ENCODE peak calls at places on chromosomes 6 and 20, in eight cellular contexts. One of them, this sample, is unnamed.

GRCh38 chr20:8602389-8603116 is 466.3 kb upstream of the PLCB4 start:
- DNase-seq in CD8-positive, alpha-beta T cell: no peak
- DNase-seq in stromal cell of bone marrow: no peak
- DNase-seq in right cardiac atrium: no peak
- DNase-seq in amniotic stem cell: no peak
- DNase-seq in activated naive CD4-positive, alpha-beta T cell treated with Interleukin-2 at 50 U/mL for 16 hours: no peak
- DNase-seq in fibroblast of pulmonary artery: peak
- DNase-seq in GM18507: no peak
- DNase-seq in this sample: no peak

GRCh38 chr6:110345025-110345424 is 13.1 kb downstream of the METTL24 start:
- DNase-seq in right cardiac atrium: no peak
- DNase-seq in activated naive CD4-positive, alpha-beta T cell treated with Interleukin-2 at 50 U/mL for 16 hours: no peak
- DNase-seq in amniotic stem cell: no peak
- DNase-seq in CD8-positive, alpha-beta T cell: no peak
- DNase-seq in GM18507: no peak
- DNase-seq in fibroblast of pulmonary artery: no peak
- DNase-seq in stromal cell of bone marrow: no peak
- DNase-seq in this sample: no peak

GRCh38 chr6:2809015-2809414 is 32.6 kb downstream of the SERPINB1 start:
- DNase-seq in fibroblast of pulmonary artery: no peak
- DNase-seq in right cardiac atrium: no peak
- DNase-seq in CD8-positive, alpha-beta T cell: no peak
- DNase-seq in activated naive CD4-positive, alpha-beta T cell treated with Interleukin-2 at 50 U/mL for 16 hours: no peak
- DNase-seq in amniotic stem cell: no peak
- DNase-seq in stromal cell of bone marrow: no peak
- DNase-seq in GM18507: no peak
- DNase-seq in this sample: no peak

GRCh38 chr6:166691199-166691598 is 64.1 kb upstream of the RPS6KA2 start:
- DNase-seq in activated naive CD4-positive, alpha-beta T cell treated with Interleukin-2 at 50 U/mL for 16 hours: no peak
- DNase-seq in amniotic stem cell: peak
- DNase-seq in right cardiac atrium: peak
- DNase-seq in stromal cell of bone marrow: no peak
- DNase-seq in fibroblast of pulmonary artery: peak
- DNase-seq in CD8-positive, alpha-beta T cell: no peak
- DNase-seq in GM18507: no peak
- DNase-seq in this sample: peak

GRCh38 chr6:156808287-156808686 is 31.1 kb downstream of the ARID1B start:
- DNase-seq in fibroblast of pulmonary artery: peak
- DNase-seq in activated naive CD4-positive, alpha-beta T cell treated with Interleukin-2 at 50 U/mL for 16 hours: no peak
- DNase-seq in CD8-positive, alpha-beta T cell: no peak
- DNase-seq in right cardiac atrium: no peak
- DNase-seq in stromal cell of bone marrow: no peak
- DNase-seq in GM18507: no peak
- DNase-seq in amniotic stem cell: no peak
- DNase-seq in this sample: no peak

GRCh38 chr6:29947292-29947980 is 5.1 kb downstream of the HLA-A start:
- DNase-seq in fibroblast of pulmonary artery: no peak
- DNase-seq in activated naive CD4-positive, alpha-beta T cell treated with Interleukin-2 at 50 U/mL for 16 hours: no peak
- DNase-seq in GM18507: no peak
- DNase-seq in amniotic stem cell: no peak
- DNase-seq in stromal cell of bone marrow: no peak
- DNase-seq in CD8-positive, alpha-beta T cell: no peak
- DNase-seq in right cardiac atrium: no peak
- DNase-seq in this sample: no peak

GRCh38 chr20:59412896-59413295 is 112.5 kb downstream of the EDN3 start:
- DNase-seq in GM18507: no peak
- DNase-seq in fibroblast of pulmonary artery: no peak
- DNase-seq in CD8-positive, alpha-beta T cell: no peak
- DNase-seq in activated naive CD4-positive, alpha-beta T cell treated with Interleukin-2 at 50 U/mL for 16 hours: no peak
- DNase-seq in stromal cell of bone marrow: no peak
- DNase-seq in right cardiac atrium: no peak
- DNase-seq in amniotic stem cell: no peak
- DNase-seq in this sample: no peak

GRCh38 chr6:4759997-4760396 is 16.2 kb upstream of the CDYL start:
- DNase-seq in stromal cell of bone marrow: no peak
- DNase-seq in CD8-positive, alpha-beta T cell: no peak
- DNase-seq in amniotic stem cell: no peak
- DNase-seq in activated naive CD4-positive, alpha-beta T cell treated with Interleukin-2 at 50 U/mL for 16 hours: no peak
- DNase-seq in GM18507: no peak
- DNase-seq in fibroblast of pulmonary artery: no peak
- DNase-seq in right cardiac atrium: no peak
- DNase-seq in this sample: no peak

GRCh38 chr6:142843344-142843743 is 101.6 kb downstream of the HIVEP2 start:
- DNase-seq in GM18507: no peak
- DNase-seq in CD8-positive, alpha-beta T cell: no peak
- DNase-seq in activated naive CD4-positive, alpha-beta T cell treated with Interleukin-2 at 50 U/mL for 16 hours: no peak
- DNase-seq in stromal cell of bone marrow: no peak
- DNase-seq in fibroblast of pulmonary artery: no peak
- DNase-seq in right cardiac atrium: no peak
- DNase-seq in amniotic stem cell: no peak
- DNase-seq in this sample: no peak

GRCh38 chr20:38225240-38225899 is 35.2 kb downstream of the KIAA1755 start:
- DNase-seq in amniotic stem cell: no peak
- DNase-seq in fibroblast of pulmonary artery: no peak
- DNase-seq in GM18507: no peak
- DNase-seq in CD8-positive, alpha-beta T cell: no peak
- DNase-seq in stromal cell of bone marrow: no peak
- DNase-seq in activated naive CD4-positive, alpha-beta T cell treated with Interleukin-2 at 50 U/mL for 16 hours: no peak
- DNase-seq in right cardiac atrium: no peak
- DNase-seq in this sample: no peak

GRCh38 chr6:1679691-1680068 is 70.0 kb downstream of the FOXC1 start:
- DNase-seq in CD8-positive, alpha-beta T cell: no peak
- DNase-seq in amniotic stem cell: no peak
- DNase-seq in fibroblast of pulmonary artery: peak
- DNase-seq in stromal cell of bone marrow: no peak
- DNase-seq in GM18507: no peak
- DNase-seq in right cardiac atrium: no peak
- DNase-seq in activated naive CD4-positive, alpha-beta T cell treated with Interleukin-2 at 50 U/mL for 16 hours: no peak
- DNase-seq in this sample: peak

GRCh38 chr20:22716824-22717351 is 132.5 kb upstream of the FOXA2 start:
- DNase-seq in amniotic stem cell: peak
- DNase-seq in stromal cell of bone marrow: no peak
- DNase-seq in GM18507: no peak
- DNase-seq in fibroblast of pulmonary artery: peak
- DNase-seq in right cardiac atrium: no peak
- DNase-seq in CD8-positive, alpha-beta T cell: no peak
- DNase-seq in activated naive CD4-positive, alpha-beta T cell treated with Interleukin-2 at 50 U/mL for 16 hours: no peak
- DNase-seq in this sample: no peak

GRCh38 chr6:50785921-50786320 is 32.8 kb upstream of the TFAP2B start:
- DNase-seq in CD8-positive, alpha-beta T cell: no peak
- DNase-seq in stromal cell of bone marrow: no peak
- DNase-seq in fibroblast of pulmonary artery: no peak
- DNase-seq in GM18507: no peak
- DNase-seq in right cardiac atrium: no peak
- DNase-seq in activated naive CD4-positive, alpha-beta T cell treated with Interleukin-2 at 50 U/mL for 16 hours: no peak
- DNase-seq in amniotic stem cell: no peak
- DNase-seq in this sample: no peak

GRCh38 chr6:144411506-144412165 is 126.5 kb downstream of the UTRN start:
- DNase-seq in fibroblast of pulmonary artery: no peak
- DNase-seq in right cardiac atrium: no peak
- DNase-seq in CD8-positive, alpha-beta T cell: no peak
- DNase-seq in amniotic stem cell: no peak
- DNase-seq in activated naive CD4-positive, alpha-beta T cell treated with Interleukin-2 at 50 U/mL for 16 hours: no peak
- DNase-seq in GM18507: no peak
- DNase-seq in stromal cell of bone marrow: no peak
- DNase-seq in this sample: no peak

GRCh38 chr6:16762547-16763477 is 1.6 kb upstream of the ATXN1 start:
- DNase-seq in activated naive CD4-positive, alpha-beta T cell treated with Interleukin-2 at 50 U/mL for 16 hours: peak
- DNase-seq in amniotic stem cell: peak
- DNase-seq in fibroblast of pulmonary artery: peak
- DNase-seq in right cardiac atrium: peak
- DNase-seq in stromal cell of bone marrow: peak
- DNase-seq in GM18507: no peak
- DNase-seq in CD8-positive, alpha-beta T cell: peak
- DNase-seq in this sample: no peak

GRCh38 chr20:59765599-59766177 is 161.3 kb downstream of the PHACTR3 start:
- DNase-seq in right cardiac atrium: no peak
- DNase-seq in activated naive CD4-positive, alpha-beta T cell treated with Interleukin-2 at 50 U/mL for 16 hours: no peak
- DNase-seq in stromal cell of bone marrow: no peak
- DNase-seq in amniotic stem cell: no peak
- DNase-seq in GM18507: no peak
- DNase-seq in fibroblast of pulmonary artery: no peak
- DNase-seq in CD8-positive, alpha-beta T cell: peak
- DNase-seq in this sample: no peak

GRCh38 chr6:133767571-133767970 is 121.3 kb upstream of the TCF21 start:
- DNase-seq in fibroblast of pulmonary artery: no peak
- DNase-seq in GM18507: no peak
- DNase-seq in stromal cell of bone marrow: no peak
- DNase-seq in amniotic stem cell: no peak
- DNase-seq in right cardiac atrium: no peak
- DNase-seq in CD8-positive, alpha-beta T cell: no peak
- DNase-seq in activated naive CD4-positive, alpha-beta T cell treated with Interleukin-2 at 50 U/mL for 16 hours: no peak
- DNase-seq in this sample: no peak

GRCh38 chr20:17721802-17722486 is 22.2 kb downstream of the BANF2 start:
- DNase-seq in CD8-positive, alpha-beta T cell: no peak
- DNase-seq in stromal cell of bone marrow: no peak
- DNase-seq in amniotic stem cell: no peak
- DNase-seq in GM18507: no peak
- DNase-seq in activated naive CD4-positive, alpha-beta T cell treated with Interleukin-2 at 50 U/mL for 16 hours: no peak
- DNase-seq in right cardiac atrium: no peak
- DNase-seq in fibroblast of pulmonary artery: peak
- DNase-seq in this sample: no peak

GRCh38 chr20:1734269-1734858 is 76.8 kb upstream of the SIRPG start:
- DNase-seq in stromal cell of bone marrow: peak
- DNase-seq in fibroblast of pulmonary artery: peak
- DNase-seq in GM18507: no peak
- DNase-seq in CD8-positive, alpha-beta T cell: no peak
- DNase-seq in amniotic stem cell: no peak
- DNase-seq in right cardiac atrium: no peak
- DNase-seq in activated naive CD4-positive, alpha-beta T cell treated with Interleukin-2 at 50 U/mL for 16 hours: peak
- DNase-seq in this sample: no peak

GRCh38 chr6:100573169-100573568 is 108.4 kb upstream of the SIM1 start:
- DNase-seq in stromal cell of bone marrow: peak
- DNase-seq in amniotic stem cell: peak
- DNase-seq in GM18507: no peak
- DNase-seq in fibroblast of pulmonary artery: peak
- DNase-seq in activated naive CD4-positive, alpha-beta T cell treated with Interleukin-2 at 50 U/mL for 16 hours: no peak
- DNase-seq in right cardiac atrium: no peak
- DNase-seq in CD8-positive, alpha-beta T cell: no peak
- DNase-seq in this sample: peak

GRCh38 chr6:33600761-33601160 is 20.4 kb upstream of the ITPR3 start:
- DNase-seq in right cardiac atrium: no peak
- DNase-seq in fibroblast of pulmonary artery: no peak
- DNase-seq in CD8-positive, alpha-beta T cell: no peak
- DNase-seq in GM18507: no peak
- DNase-seq in activated naive CD4-positive, alpha-beta T cell treated with Interleukin-2 at 50 U/mL for 16 hours: no peak
- DNase-seq in amniotic stem cell: no peak
- DNase-seq in stromal cell of bone marrow: no peak
- DNase-seq in this sample: no peak

GRCh38 chr6:4564746-4565145 is 211.5 kb upstream of the CDYL start:
- DNase-seq in CD8-positive, alpha-beta T cell: no peak
- DNase-seq in stromal cell of bone marrow: no peak
- DNase-seq in fibroblast of pulmonary artery: no peak
- DNase-seq in right cardiac atrium: no peak
- DNase-seq in amniotic stem cell: no peak
- DNase-seq in GM18507: no peak
- DNase-seq in activated naive CD4-positive, alpha-beta T cell treated with Interleukin-2 at 50 U/mL for 16 hours: no peak
- DNase-seq in this sample: no peak

GRCh38 chr6:96116674-96117073 is 100.9 kb downstream of the FUT9 start:
- DNase-seq in GM18507: no peak
- DNase-seq in activated naive CD4-positive, alpha-beta T cell treated with Interleukin-2 at 50 U/mL for 16 hours: no peak
- DNase-seq in amniotic stem cell: no peak
- DNase-seq in fibroblast of pulmonary artery: no peak
- DNase-seq in stromal cell of bone marrow: no peak
- DNase-seq in CD8-positive, alpha-beta T cell: no peak
- DNase-seq in right cardiac atrium: no peak
- DNase-seq in this sample: peak

GRCh38 chr20:34364013-34364382 is 925 bp downstream of the ITCH start:
- DNase-seq in CD8-positive, alpha-beta T cell: no peak
- DNase-seq in fibroblast of pulmonary artery: peak
- DNase-seq in right cardiac atrium: no peak
- DNase-seq in amniotic stem cell: peak
- DNase-seq in GM18507: no peak
- DNase-seq in stromal cell of bone marrow: peak
- DNase-seq in activated naive CD4-positive, alpha-beta T cell treated with Interleukin-2 at 50 U/mL for 16 hours: peak
- DNase-seq in this sample: no peak

GRCh38 chr6:156616495-156616894 is 160.7 kb upstream of the ARID1B start:
- DNase-seq in activated naive CD4-positive, alpha-beta T cell treated with Interleukin-2 at 50 U/mL for 16 hours: no peak
- DNase-seq in CD8-positive, alpha-beta T cell: no peak
- DNase-seq in right cardiac atrium: no peak
- DNase-seq in fibroblast of pulmonary artery: no peak
- DNase-seq in amniotic stem cell: no peak
- DNase-seq in GM18507: no peak
- DNase-seq in stromal cell of bone marrow: no peak
- DNase-seq in this sample: no peak

GRCh38 chr6:113879186-113880096 is 22.3 kb downstream of the MARCKS start:
- DNase-seq in GM18507: no peak
- DNase-seq in stromal cell of bone marrow: peak
- DNase-seq in CD8-positive, alpha-beta T cell: no peak
- DNase-seq in amniotic stem cell: peak
- DNase-seq in fibroblast of pulmonary artery: peak
- DNase-seq in activated naive CD4-positive, alpha-beta T cell treated with Interleukin-2 at 50 U/mL for 16 hours: no peak
- DNase-seq in right cardiac atrium: peak
- DNase-seq in this sample: peak

GRCh38 chr6:160297310-160297709 is 38.7 kb upstream of the SLC22A2 start:
- DNase-seq in stromal cell of bone marrow: no peak
- DNase-seq in CD8-positive, alpha-beta T cell: no peak
- DNase-seq in amniotic stem cell: no peak
- DNase-seq in activated naive CD4-positive, alpha-beta T cell treated with Interleukin-2 at 50 U/mL for 16 hours: no peak
- DNase-seq in GM18507: no peak
- DNase-seq in fibroblast of pulmonary artery: no peak
- DNase-seq in right cardiac atrium: no peak
- DNase-seq in this sample: no peak

This sample was measured in astrocyte of the cerebellum.